ENCODE peak calls at places on chromosomes 12 and 14, in four cellular contexts. T is brain microvascular endothelial cell, Q is colonic mucosa, D is tibial artery. N is an unnamed sample. For H3K27me3, the result is how much of the 10 kb centered on the place peaks cover.

GRCh38 chr14:96096639-96097610 is 57.8 kb downstream of the C14orf132 start:
- DNase-seq in Q (no peak), T (no peak), D (peak), N (no peak)

GRCh38 chr12:77767756-77768343 is 62.8 kb upstream of the NAV3 start:
- DNase-seq in Q (no peak), D (no peak), T (no peak), N (no peak)

GRCh38 chr12:124684971-124685688 is 117.7 kb upstream of the NCOR2 start:
- DNase-seq in D (peak), Q (no peak), T (peak), N (peak)

GRCh38 chr14:100904307-100905019 is 941 bp upstream of the RTL1 start:
- DNase-seq in D (no peak), Q (peak), T (no peak), N (peak)

GRCh38 chr14:50023671-50024490 is 92.5 kb downstream of the VCPKMT start:
- DNase-seq in T (peak), Q (no peak), D (peak), N (peak)

GRCh38 chr12:130051900-130052299 is 110.4 kb upstream of the FZD10 start:
- DNase-seq in T (no peak), Q (no peak), D (no peak), N (no peak)

GRCh38 chr12:54689034-54689372 is 40.8 kb upstream of the DCD start:
- DNase-seq in T (no peak), Q (no peak), D (no peak), N (no peak)

GRCh38 chr12:19597304-19598066 is 158.2 kb downstream of the AEBP2 start:
- DNase-seq in D (no peak), Q (no peak), T (no peak), N (no peak)

GRCh38 chr14:94164685-94165431 is 9.3 kb upstream of the PPP4R4 start:
- DNase-seq in T (no peak), D (no peak), Q (no peak), N (no peak)

GRCh38 chr14:54369343-54369742 is 27.5 kb upstream of the CDKN3 start:
- DNase-seq in T (no peak), Q (no peak), D (no peak), N (no peak)

GRCh38 chr14:99266181-99267178 is 5.5 kb downstream of the BCL11B start:
- DNase-seq in T (peak), D (peak), Q (peak), N (peak)

GRCh38 chr14:76918751-76919421 is 92.7 kb downstream of the LRRC74A start:
- DNase-seq in Q (peak), D (peak), T (peak), N (peak)

GRCh38 chr12:117321572-117321971 is 39.9 kb downstream of the NOS1 start:
- DNase-seq in T (no peak), D (no peak), Q (no peak), N (peak)

GRCh38 chr12:56192582-56192981 is 3.3 kb upstream of the SMARCC2 start:
- DNase-seq in D (no peak), T (no peak), Q (no peak), N (no peak)

GRCh38 chr12:95815635-95816212 is 25.2 kb upstream of the NTN4 start:
- DNase-seq in Q (no peak), T (no peak), D (no peak), N (no peak)

GRCh38 chr12:92300781-92301180 is 155.1 kb upstream of the BTG1 start:
- DNase-seq in Q (no peak), T (no peak), D (no peak), N (no peak)

GRCh38 chr14:99430491-99430890 is 50.2 kb downstream of the SETD3 start:
- DNase-seq in D (no peak), Q (no peak), T (no peak), N (no peak)

GRCh38 chr12:130715150-130715995 is 726 bp downstream of the RIMBP2 start:
- DNase-seq in T (no peak), D (peak), Q (no peak), N (no peak)

GRCh38 chr14:95046711-95047681 is 110.3 kb downstream of the DICER1 start:
- DNase-seq in Q (peak), T (no peak), D (no peak), N (no peak)

GRCh38 chr12:101876861-101877815 is at the start of gene DRAM1:
- DNase-seq in Q (peak), D (peak), T (peak), N (peak)

GRCh38 chr12:19198272-19198671 is 68.7 kb downstream of the PLEKHA5 start:
- DNase-seq in Q (no peak), D (no peak), T (peak), N (no peak)

GRCh38 chr12:12821975-12822374 is 8.8 kb downstream of the DDX47 start:
- DNase-seq in Q (no peak), T (no peak), D (no peak), N (no peak)

GRCh38 chr12:34406996-34407300 is 384.7 kb downstream of the ALG10 start:
- DNase-seq in D (no peak), T (no peak), Q (peak), N (no peak)

GRCh38 chr12:52020539-52021336 is 14.0 kb downstream of the TAMALIN start:
- DNase-seq in Q (no peak), D (no peak), T (peak), N (peak)

GRCh38 chr12:41619705-41620104 is 431.6 kb downstream of the PDZRN4 start:
- DNase-seq in D (no peak), Q (no peak), T (no peak), N (no peak)

DNA sequence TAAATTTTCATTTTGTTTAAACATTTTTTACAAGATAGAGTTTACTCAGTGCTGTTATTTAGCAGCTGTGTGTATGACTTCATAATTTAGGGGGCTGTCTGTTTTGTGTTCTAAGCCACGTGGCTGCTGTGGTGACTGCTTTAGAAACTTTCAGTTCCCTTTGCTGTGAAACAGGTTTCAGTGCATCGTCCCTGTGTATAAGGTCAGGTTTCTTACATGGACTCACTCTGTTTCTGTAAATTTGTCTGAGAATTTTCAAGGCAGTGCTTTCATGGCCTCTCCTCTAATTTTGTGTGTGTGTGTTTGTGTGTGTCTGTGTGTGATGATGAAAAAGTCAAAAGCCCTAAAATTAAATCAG is 32.4 kb downstream of the BICD1 start:
- DNase-seq in D (no peak), T (peak), Q (peak), N (no peak)
- H3K4me3 ChIP-seq in D (peak), T (peak), Q (no peak), N (no peak)

GRCh38 chr12:94169495-94169894 is 21.1 kb downstream of the PLXNC1 start:
- DNase-seq in Q (no peak), D (no peak), T (no peak), N (no peak)
- H3K27me3 ChIP-seq in Q (under half), D (under half), T (under half), N (under half)

GRCh38 chr12:47965581-47965980 is 2.2 kb downstream of the TMEM106C start:
- DNase-seq in T (no peak), D (no peak), Q (peak), N (no peak)
- H3K4me3 ChIP-seq in T (no peak), D (no peak), Q (no peak), N (no peak)

DNA sequence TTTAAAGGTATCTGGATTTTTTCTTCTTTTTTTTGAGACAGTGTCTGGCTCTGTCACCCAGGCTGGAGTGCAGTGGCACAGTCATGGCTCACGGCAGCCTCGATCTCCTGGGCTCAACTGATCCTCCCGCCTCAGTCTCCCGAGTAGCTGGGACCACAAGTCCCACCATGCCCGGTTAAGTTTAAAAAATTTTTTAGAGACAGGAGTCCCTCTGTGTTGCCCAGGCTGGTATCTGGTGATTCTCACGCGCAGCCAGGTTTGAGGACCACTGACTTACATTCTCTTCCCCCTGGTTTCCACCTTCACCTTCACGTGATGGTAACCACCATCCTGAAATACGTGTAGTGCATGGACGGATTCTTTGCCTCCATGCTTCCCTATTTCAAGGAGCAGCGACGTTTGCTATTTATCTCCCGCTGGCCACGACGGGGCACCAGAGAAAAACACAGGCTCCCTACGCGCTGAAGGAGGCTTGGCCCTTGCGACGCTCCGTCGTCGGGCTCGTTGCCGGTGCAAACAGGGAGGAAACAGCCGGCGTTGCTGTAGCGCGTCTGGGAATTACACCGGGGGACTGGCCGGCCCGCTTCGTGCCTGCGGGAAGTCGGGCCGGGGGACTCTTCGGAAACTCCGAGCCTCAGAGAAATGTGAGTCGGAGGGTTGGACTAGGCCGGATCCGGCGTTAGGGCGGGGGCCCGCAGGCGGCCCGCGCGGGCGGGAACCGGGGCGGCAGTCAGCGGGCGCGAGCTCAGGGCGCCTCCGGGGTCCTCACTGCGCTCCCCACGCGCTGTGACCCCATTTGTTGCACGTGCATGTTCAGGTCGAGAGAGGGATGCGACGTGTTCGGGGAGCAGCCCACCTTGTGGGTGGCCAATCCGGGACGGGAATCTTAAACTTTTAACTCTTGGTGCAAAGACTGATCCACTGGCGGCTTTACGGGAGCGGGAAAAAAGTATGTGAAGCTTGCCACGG is at the start of gene TCHP:
- DNase-seq in D (peak), Q (peak), T (peak), N (peak)
- H3K27me3 ChIP-seq in D (under half), Q (under half), T (under half), N (under half)

GRCh38 chr14:52241102-52241793 is 26.2 kb upstream of the PTGDR start:
- DNase-seq in D (no peak), T (peak), Q (no peak), N (no peak)
- H3K4me3 ChIP-seq in D (no peak), T (peak), Q (no peak), N (no peak)

GRCh38 chr14:102927346-102927877 is 4.9 kb downstream of the AMN start:
- DNase-seq in D (no peak), Q (peak), T (no peak), N (no peak)
- H3K27me3 ChIP-seq in D (under half), Q (under half), T (under half), N (under half)

GRCh38 chr12:57611810-57612710 is 825 bp downstream of the ARHGEF25 start:
- DNase-seq in Q (no peak), D (no peak), T (no peak), N (no peak)

GRCh38 chr12:57611116-57611809 is at the start of gene ARHGEF25:
- DNase-seq in T (no peak), Q (peak), D (peak), N (peak)

GRCh38 chr12:57609781-57610552 is 1.3 kb upstream of the ARHGEF25 start:
- DNase-seq in D (no peak), Q (no peak), T (no peak), N (no peak)

GRCh38 chr12:57609091-57609780 is 2.0 kb upstream of the ARHGEF25 start:
- DNase-seq in Q (no peak), T (no peak), D (no peak), N (no peak)

DNA sequence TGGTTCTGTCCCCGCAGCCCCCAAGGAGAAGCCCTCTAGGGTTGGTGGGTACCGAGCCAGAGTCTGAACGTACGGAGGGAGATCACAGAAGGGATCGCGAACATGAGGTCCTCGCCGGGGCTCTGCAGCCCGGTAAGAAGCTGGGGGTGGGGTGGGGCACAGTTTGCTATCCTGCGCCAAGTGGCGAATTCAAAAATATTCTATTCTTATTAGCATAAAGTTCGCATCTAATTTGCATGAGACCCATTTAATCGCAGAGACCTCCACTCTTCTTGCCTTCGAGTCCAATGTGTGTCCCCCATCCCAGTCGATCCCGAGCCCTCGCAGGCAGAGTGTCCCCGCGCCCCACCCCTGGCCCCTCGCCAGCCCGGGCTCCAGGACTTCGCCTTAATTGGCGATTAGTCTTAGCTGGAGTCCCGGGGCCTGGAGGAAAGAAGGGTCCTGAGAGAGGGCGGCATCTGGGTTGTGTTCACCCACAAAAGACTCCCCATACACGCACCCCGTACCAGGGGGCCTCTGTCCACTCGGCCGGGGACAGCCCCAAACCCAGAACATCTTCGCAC is 601 bp upstream of the ARHGEF25 start:
- DNase-seq in Q (peak), D (peak), T (no peak), N (no peak)
- H3K4me3 ChIP-seq in Q (peak), D (peak), T (peak), N (peak)

DNA sequence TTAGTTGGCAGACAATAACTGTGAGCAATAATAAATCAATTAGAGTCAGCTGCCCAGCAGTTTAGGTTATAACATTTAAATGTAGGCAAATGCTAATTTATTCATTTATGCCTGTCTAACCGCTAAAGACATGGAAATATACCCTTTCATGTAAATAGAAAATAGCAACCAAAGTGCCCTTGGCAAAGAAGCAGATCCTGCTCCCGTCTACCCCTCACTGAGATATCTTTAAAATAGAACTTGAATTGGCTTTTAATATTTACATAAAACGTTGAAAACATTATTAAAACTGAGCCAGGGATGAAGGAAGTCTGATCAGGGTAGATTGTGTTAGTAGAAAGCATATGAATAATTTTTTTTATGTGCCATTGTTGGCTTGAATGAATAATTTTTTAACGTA is 67.3 kb downstream of the ATP23 start:
- DNase-seq in Q (no peak), T (no peak), D (no peak), N (no peak)
- H3K27me3 ChIP-seq in Q (under half), T (under half), D (under half), N (under half)

DNA sequence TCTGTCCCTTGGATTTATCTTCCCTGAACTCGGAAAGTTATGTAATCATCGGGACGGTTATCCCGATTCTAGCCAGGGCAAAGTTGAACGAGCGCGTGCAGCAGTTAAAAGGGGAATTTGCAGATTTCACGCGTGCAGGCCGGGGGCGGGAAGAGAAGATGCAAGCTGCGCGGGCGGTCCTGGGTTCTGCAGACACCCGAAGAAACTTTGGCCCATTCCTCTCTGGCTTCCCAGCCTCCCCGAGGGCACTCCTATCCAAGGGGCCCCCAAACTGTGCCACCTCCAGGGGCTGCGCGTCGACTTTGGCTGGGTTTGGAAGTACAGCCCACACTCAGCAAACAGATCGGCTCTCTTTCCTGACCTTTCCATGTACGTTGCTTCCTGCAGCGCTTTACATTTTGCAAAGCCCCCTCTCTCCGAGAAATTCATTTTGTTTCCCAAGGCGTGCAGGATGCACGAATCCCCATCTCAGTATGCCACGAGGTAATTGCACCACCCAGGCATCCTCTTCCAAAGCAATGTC is 941 bp upstream of the PPP1CC start:
- DNase-seq in T (no peak), Q (peak), D (peak), N (peak)
- H3K4me3 ChIP-seq in T (peak), Q (peak), D (peak), N (peak)